ENCODE peak calls at places on chromosomes 7 and 10, in nine cellular contexts. B, L, F, O, Z, G, T, Q and R are unnamed samples.

GRCh38 chr10:47254611-47255010 is 45.4 kb upstream of the GDF10 start:
- DNase-seq in G (peak; percentile 9), L (no peak), B (no peak), Z (no peak), T (peak; percentile 2), O (no peak), Q (no peak), F (no peak), R (no peak)

GRCh38 chr7:17186745-17187144 is 111.7 kb upstream of the AHR start:
- DNase-seq in Z (no peak), O (no peak), Q (no peak), T (no peak), G (no peak), F (no peak), B (no peak), L (no peak), R (no peak)

GRCh38 chr10:72665925-72666324 is 26.0 kb upstream of the MCU start:
- DNase-seq in L (peak; percentile 51), G (no peak), O (no peak), Z (no peak), B (no peak), F (no peak), Q (peak; percentile 42), T (peak; percentile 17), R (no peak)

GRCh38 chr10:65670087-65670486 is 1255.7 kb upstream of the LRRTM3 start:
- DNase-seq in T (peak; percentile 88), B (no peak), O (no peak), Z (no peak), Q (peak; percentile 42), F (no peak), G (peak; percentile 78), L (peak; percentile 50), R (no peak)

GRCh38 chr7:45689797-45690761 is 115.9 kb downstream of the ADCY1 start:
- DNase-seq in Z (peak; percentile 84), O (no peak), F (no peak), L (no peak), B (no peak), T (no peak), G (no peak), Q (no peak), R (no peak)

GRCh38 chr7:2099036-2099957 is 133.4 kb downstream of the MAD1L1 start:
- DNase-seq in Q (no peak), F (no peak), L (peak; percentile 44), Z (no peak), O (no peak), G (peak; percentile 23), T (no peak), B (peak; percentile 55), R (no peak)

GRCh38 chr10:3848005-3848767 is 63.2 kb upstream of the KLF6 start:
- DNase-seq in O (no peak), T (no peak), L (peak; percentile 51), B (no peak), Z (no peak), F (no peak), Q (peak; percentile 69), G (no peak), R (no peak)

GRCh38 chr7:157780312-157780711 is 443.5 kb downstream of the DNAJB6 start:
- DNase-seq in G (no peak), L (no peak), F (no peak), Q (no peak), Z (no peak), O (no peak), T (no peak), B (no peak), R (no peak)

GRCh38 chr10:113872139-113873030 is 17.9 kb downstream of the NHLRC2 start:
- DNase-seq in T (no peak), Q (no peak), G (no peak), F (no peak), Z (no peak), O (no peak), L (no peak), B (no peak), R (no peak)

GRCh38 chr10:92689663-92690210 is at the start of gene HHEX:
- DNase-seq in O (no peak), G (peak; percentile 83), L (peak; percentile 76), Q (peak; percentile 73), Z (peak; percentile 89), F (peak; percentile 67), B (peak; percentile 41), T (peak; percentile 58), R (peak; percentile 79)

GRCh38 chr10:77290528-77291155 is 347.0 kb downstream of the KCNMA1 start:
- DNase-seq in Z (no peak), O (no peak), L (peak; percentile 93), T (peak; percentile 95), B (no peak), G (peak; percentile 64), Q (peak; percentile 55), F (peak; percentile 32), R (no peak)

GRCh38 chr10:102352066-102352715 is 43.3 kb upstream of the NFKB2 start:
- DNase-seq in Q (peak; percentile 67), Z (peak; percentile 47), G (peak; percentile 74), O (no peak), T (no peak), B (peak; percentile 80), F (peak; percentile 77), L (peak; percentile 54), R (peak; percentile 66)

GRCh38 chr10:101291254-101292193 is 62.3 kb upstream of the LBX1 start:
- DNase-seq in Q (no peak), L (peak; percentile 23), B (peak; percentile 63), Z (peak; percentile 55), O (no peak), F (peak; percentile 85), G (peak; percentile 39), T (no peak), R (peak; percentile 89)

GRCh38 chr7:97017197-97018125 is 7.2 kb downstream of the DLX5 start:
- DNase-seq in Z (no peak), T (no peak), F (no peak), L (no peak), O (no peak), Q (no peak), G (no peak), B (no peak), R (no peak)
- H3K4me3 ChIP-seq in Z (no peak overlapping the region), T (no peak overlapping the region), F (peak overlapping the region; percentile 29), L (no peak overlapping the region), O (peak overlapping the region; percentile 41), Q (no peak overlapping the region), G (no peak overlapping the region), B (no peak overlapping the region), R (peak overlapping the region; percentile 74)

GRCh38 chr7:101217388-101218235 is at the start of the genes PLOD3 and ZNHIT1:
- DNase-seq in G (peak; percentile 98), O (peak; percentile 95), L (peak; percentile 97), T (peak; percentile 90), Q (peak; percentile 98), B (peak; percentile 96), Z (peak; percentile 96), F (peak; percentile 100), R (peak; percentile 96)
- TF ChIP-seq CTCF in G (no peak), O (peak; percentile 6), L (peak; percentile 11), T (no peak), Q (no peak), B (no peak), Z (peak; percentile 10), F (no peak), R (no peak)

DNA sequence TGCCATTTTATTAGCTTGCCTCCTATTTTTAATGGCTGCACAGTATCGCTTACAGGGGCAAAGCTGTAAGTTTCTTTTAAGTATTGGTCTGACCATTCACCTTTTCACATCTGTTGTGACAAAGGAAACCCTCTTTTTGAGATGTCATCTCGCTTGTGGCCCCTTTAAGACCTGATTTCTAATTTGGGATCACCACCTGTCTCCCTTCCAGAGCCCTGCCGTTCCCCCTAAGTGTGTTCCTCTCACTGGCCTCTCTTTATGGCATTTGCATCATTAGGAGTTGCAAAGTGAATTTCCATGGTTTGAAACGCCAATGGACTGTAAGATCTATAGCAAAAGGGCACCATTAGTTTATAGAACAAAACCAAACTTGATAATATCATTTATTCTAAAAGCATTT is 1.4 kb downstream of the EPDR1 start:
- DNase-seq in G (no peak), Z (no peak), Q (no peak), L (no peak), B (no peak), F (no peak), T (no peak), O (no peak), R (no peak)
- H3K4me1 ChIP-seq in G (peaks cover 12% of the 10 kb centered on the region), Z (no peaks in the 10 kb centered on the region), Q (no peaks in the 10 kb centered on the region), L (no peaks in the 10 kb centered on the region), B (no peaks in the 10 kb centered on the region), F (no peaks in the 10 kb centered on the region), T (peaks cover 10% of the 10 kb centered on the region), O (peaks cover 3% of the 10 kb centered on the region), R (no peaks in the 10 kb centered on the region)

GRCh38 chr10:52313350-52314006 is 603 bp upstream of the DKK1 start:
- DNase-seq in B (no peak), F (peak; percentile 17), Q (peak; percentile 12), L (peak; percentile 32), T (no peak), O (no peak), G (no peak), Z (no peak), R (no peak)
- H3K4me3 ChIP-seq in B (no peak overlapping the region), F (peak overlapping the region; percentile 90), Q (peak overlapping the region; percentile 97), L (peak overlapping the region; percentile 81), T (peak overlapping the region; percentile 89), O (peak overlapping the region; percentile 73), G (peak overlapping the region; percentile 55), Z (peak overlapping the region; percentile 46), R (peak overlapping the region; percentile 71)

GRCh38 chr7:138799336-138799965 is 1.5 kb upstream of the ATP6V0A4 start:
- DNase-seq in Q (no peak), O (no peak), L (no peak), Z (no peak), F (no peak), G (no peak), B (no peak), T (no peak), R (no peak)

GRCh38 chr7:138801256-138801655 is 3.3 kb upstream of the ATP6V0A4 start:
- DNase-seq in B (no peak), O (no peak), G (no peak), Q (no peak), T (no peak), L (no peak), Z (no peak), F (no peak), R (no peak)

GRCh38 chr7:138798836-138799235 is 840 bp upstream of the ATP6V0A4 start:
- DNase-seq in L (no peak), G (no peak), Z (no peak), Q (no peak), B (no peak), T (no peak), O (no peak), F (no peak), R (no peak)

GRCh38 chr7:138804618-138805017 is 6.6 kb upstream of the ATP6V0A4 start:
- DNase-seq in F (no peak), O (no peak), Q (no peak), G (no peak), Z (no peak), B (no peak), L (no peak), T (no peak), R (no peak)

DNA sequence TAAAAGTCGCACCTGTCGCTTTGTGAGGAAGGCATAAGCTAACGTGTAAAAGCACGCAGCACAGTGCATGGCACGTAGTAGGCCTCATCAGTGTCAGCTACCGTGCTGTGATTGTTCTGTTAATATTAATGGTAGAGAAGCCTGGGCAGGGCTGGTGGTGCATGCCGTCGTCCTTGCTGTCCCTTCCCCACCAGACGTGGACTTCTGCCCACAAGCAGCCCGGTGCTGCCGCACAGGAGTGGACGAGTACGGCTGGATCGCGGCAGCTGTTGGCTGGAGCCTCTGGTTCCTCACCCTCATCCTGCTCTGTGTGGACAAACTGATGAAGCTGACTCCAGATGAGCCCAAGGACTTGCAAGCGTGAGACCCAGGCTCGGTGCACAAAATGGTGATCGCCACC is 4.7 kb upstream of the ATP6V0A4 start:
- DNase-seq in G (no peak), F (no peak), Z (no peak), T (no peak), Q (no peak), L (no peak), O (no peak), B (no peak), R (no peak)
- TF ChIP-seq CTCF in G (no peak), F (no peak), Z (no peak), T (no peak), Q (no peak), L (no peak), O (no peak), B (no peak), R (no peak)